ENCODE peak calls at places on chromosome 15, in nine cellular contexts. One of them, this sample, is unnamed.

GRCh38 chr15:66246937-66247336 is 6.6 kb downstream of the MEGF11 start:
- DNase-seq in T-helper 2 cell: no peak
- DNase-seq in uterus: no peak
- DNase-seq in NCI-H345: no peak
- DNase-seq in NCI-H187 treated with DMSO at 0.1 percent for 48 hours: no peak
- DNase-seq in NCI-H2081: no peak
- DNase-seq in heart right ventricle: no peak
- DNase-seq in foreskin keratinocyte: no peak
- DNase-seq in stimulated activated CD8-positive, alpha-beta memory T cell treated with anti-CD3 and anti-CD28 coated beads, Interleukin-7, amount 100 ng/mL, for 1 hour: no peak
- DNase-seq in this sample: no peak

GRCh38 chr15:39028069-39028468 is 463.5 kb upstream of the RASGRP1 start:
- DNase-seq in NCI-H187 treated with DMSO at 0.1 percent for 48 hours: no peak
- DNase-seq in NCI-H345: no peak
- DNase-seq in NCI-H2081: no peak
- DNase-seq in foreskin keratinocyte: peak; percentile 49
- DNase-seq in uterus: no peak
- DNase-seq in T-helper 2 cell: no peak
- DNase-seq in stimulated activated CD8-positive, alpha-beta memory T cell treated with anti-CD3 and anti-CD28 coated beads, Interleukin-7, amount 100 ng/mL, for 1 hour: no peak
- DNase-seq in heart right ventricle: no peak
- DNase-seq in this sample: no peak

GRCh38 chr15:92011611-92012367 is 158.3 kb downstream of the SLCO3A1 start:
- DNase-seq in heart right ventricle: no peak
- DNase-seq in T-helper 2 cell: peak; percentile 22
- DNase-seq in foreskin keratinocyte: peak; percentile 76
- DNase-seq in NCI-H2081: peak; percentile 71
- DNase-seq in stimulated activated CD8-positive, alpha-beta memory T cell treated with anti-CD3 and anti-CD28 coated beads, Interleukin-7, amount 100 ng/mL, for 1 hour: no peak
- DNase-seq in uterus: no peak
- DNase-seq in NCI-H187 treated with DMSO at 0.1 percent for 48 hours: peak; percentile 68
- DNase-seq in NCI-H345: peak; percentile 44
- DNase-seq in this sample: peak; percentile 54

GRCh38 chr15:100207053-100207452 is 134.7 kb downstream of the ADAMTS17 start:
- DNase-seq in foreskin keratinocyte: peak; percentile 23
- DNase-seq in heart right ventricle: no peak
- DNase-seq in T-helper 2 cell: no peak
- DNase-seq in NCI-H187 treated with DMSO at 0.1 percent for 48 hours: no peak
- DNase-seq in NCI-H2081: no peak
- DNase-seq in NCI-H345: no peak
- DNase-seq in uterus: no peak
- DNase-seq in stimulated activated CD8-positive, alpha-beta memory T cell treated with anti-CD3 and anti-CD28 coated beads, Interleukin-7, amount 100 ng/mL, for 1 hour: no peak
- DNase-seq in this sample: no peak

GRCh38 chr15:99145778-99146177 is 40.9 kb downstream of the SYNM start:
- DNase-seq in T-helper 2 cell: no peak
- DNase-seq in foreskin keratinocyte: no peak
- DNase-seq in uterus: no peak
- DNase-seq in heart right ventricle: no peak
- DNase-seq in NCI-H2081: no peak
- DNase-seq in NCI-H187 treated with DMSO at 0.1 percent for 48 hours: no peak
- DNase-seq in stimulated activated CD8-positive, alpha-beta memory T cell treated with anti-CD3 and anti-CD28 coated beads, Interleukin-7, amount 100 ng/mL, for 1 hour: no peak
- DNase-seq in NCI-H345: no peak
- DNase-seq in this sample: no peak

GRCh38 chr15:90388462-90389182 is 580 bp downstream of the IQGAP1 start:
- DNase-seq in T-helper 2 cell: peak; percentile 69
- DNase-seq in NCI-H345: peak; percentile 11
- DNase-seq in heart right ventricle: peak; percentile 66
- DNase-seq in NCI-H187 treated with DMSO at 0.1 percent for 48 hours: no peak
- DNase-seq in foreskin keratinocyte: no peak
- DNase-seq in stimulated activated CD8-positive, alpha-beta memory T cell treated with anti-CD3 and anti-CD28 coated beads, Interleukin-7, amount 100 ng/mL, for 1 hour: peak; percentile 15
- DNase-seq in NCI-H2081: peak; percentile 40
- DNase-seq in uterus: peak; percentile 71
- DNase-seq in this sample: no peak

GRCh38 chr15:85685366-85685765 is 109.4 kb downstream of the KLHL25 start:
- DNase-seq in foreskin keratinocyte: no peak
- DNase-seq in uterus: no peak
- DNase-seq in stimulated activated CD8-positive, alpha-beta memory T cell treated with anti-CD3 and anti-CD28 coated beads, Interleukin-7, amount 100 ng/mL, for 1 hour: no peak
- DNase-seq in NCI-H187 treated with DMSO at 0.1 percent for 48 hours: no peak
- DNase-seq in NCI-H345: no peak
- DNase-seq in heart right ventricle: no peak
- DNase-seq in NCI-H2081: no peak
- DNase-seq in T-helper 2 cell: no peak
- DNase-seq in this sample: no peak

GRCh38 chr15:93126496-93127083 is 37.6 kb upstream of the RGMA start:
- DNase-seq in heart right ventricle: peak; percentile 53
- DNase-seq in NCI-H345: no peak
- DNase-seq in foreskin keratinocyte: no peak
- DNase-seq in NCI-H2081: no peak
- DNase-seq in stimulated activated CD8-positive, alpha-beta memory T cell treated with anti-CD3 and anti-CD28 coated beads, Interleukin-7, amount 100 ng/mL, for 1 hour: no peak
- DNase-seq in NCI-H187 treated with DMSO at 0.1 percent for 48 hours: no peak
- DNase-seq in uterus: no peak
- DNase-seq in T-helper 2 cell: no peak
- DNase-seq in this sample: no peak

GRCh38 chr15:67967871-67968423 is 86.2 kb upstream of the PIAS1 start:
- DNase-seq in foreskin keratinocyte: peak; percentile 31
- DNase-seq in NCI-H2081: no peak
- DNase-seq in T-helper 2 cell: peak; percentile 3
- DNase-seq in stimulated activated CD8-positive, alpha-beta memory T cell treated with anti-CD3 and anti-CD28 coated beads, Interleukin-7, amount 100 ng/mL, for 1 hour: no peak
- DNase-seq in NCI-H187 treated with DMSO at 0.1 percent for 48 hours: no peak
- DNase-seq in NCI-H345: peak; percentile 35
- DNase-seq in uterus: peak; percentile 82
- DNase-seq in heart right ventricle: peak; percentile 77
- DNase-seq in this sample: peak; percentile 42

GRCh38 chr15:62857411-62857853 is 185.1 kb upstream of the TPM1 start:
- DNase-seq in NCI-H187 treated with DMSO at 0.1 percent for 48 hours: no peak
- DNase-seq in foreskin keratinocyte: peak; percentile 94
- DNase-seq in stimulated activated CD8-positive, alpha-beta memory T cell treated with anti-CD3 and anti-CD28 coated beads, Interleukin-7, amount 100 ng/mL, for 1 hour: no peak
- DNase-seq in uterus: no peak
- DNase-seq in heart right ventricle: no peak
- DNase-seq in NCI-H345: no peak
- DNase-seq in NCI-H2081: no peak
- DNase-seq in T-helper 2 cell: peak; percentile 38
- DNase-seq in this sample: no peak

GRCh38 chr15:39556461-39556860 is 24.4 kb upstream of the THBS1 start:
- DNase-seq in foreskin keratinocyte: peak; percentile 69
- DNase-seq in NCI-H345: peak; percentile 68
- DNase-seq in NCI-H187 treated with DMSO at 0.1 percent for 48 hours: no peak
- DNase-seq in heart right ventricle: no peak
- DNase-seq in uterus: no peak
- DNase-seq in T-helper 2 cell: no peak
- DNase-seq in NCI-H2081: peak; percentile 12
- DNase-seq in stimulated activated CD8-positive, alpha-beta memory T cell treated with anti-CD3 and anti-CD28 coated beads, Interleukin-7, amount 100 ng/mL, for 1 hour: no peak
- DNase-seq in this sample: peak; percentile 10

GRCh38 chr15:84889313-84889990 is 5.0 kb downstream of the SLC28A1 start:
- DNase-seq in foreskin keratinocyte: no peak
- DNase-seq in NCI-H345: no peak
- DNase-seq in stimulated activated CD8-positive, alpha-beta memory T cell treated with anti-CD3 and anti-CD28 coated beads, Interleukin-7, amount 100 ng/mL, for 1 hour: no peak
- DNase-seq in NCI-H187 treated with DMSO at 0.1 percent for 48 hours: no peak
- DNase-seq in heart right ventricle: no peak
- DNase-seq in uterus: no peak
- DNase-seq in NCI-H2081: no peak
- DNase-seq in T-helper 2 cell: no peak
- DNase-seq in this sample: no peak

GRCh38 chr15:81449836-81450474 is 75.9 kb upstream of the TMC3 start:
- DNase-seq in heart right ventricle: no peak
- DNase-seq in uterus: no peak
- DNase-seq in NCI-H187 treated with DMSO at 0.1 percent for 48 hours: no peak
- DNase-seq in NCI-H345: peak; percentile 7
- DNase-seq in T-helper 2 cell: no peak
- DNase-seq in foreskin keratinocyte: no peak
- DNase-seq in stimulated activated CD8-positive, alpha-beta memory T cell treated with anti-CD3 and anti-CD28 coated beads, Interleukin-7, amount 100 ng/mL, for 1 hour: no peak
- DNase-seq in NCI-H2081: peak; percentile 52
- DNase-seq in this sample: no peak

GRCh38 chr15:60706145-60706544 is 227.2 kb upstream of the ICE2 start:
- DNase-seq in NCI-H345: no peak
- DNase-seq in NCI-H187 treated with DMSO at 0.1 percent for 48 hours: no peak
- DNase-seq in stimulated activated CD8-positive, alpha-beta memory T cell treated with anti-CD3 and anti-CD28 coated beads, Interleukin-7, amount 100 ng/mL, for 1 hour: no peak
- DNase-seq in T-helper 2 cell: no peak
- DNase-seq in uterus: no peak
- DNase-seq in NCI-H2081: no peak
- DNase-seq in heart right ventricle: no peak
- DNase-seq in foreskin keratinocyte: no peak
- DNase-seq in this sample: no peak

GRCh38 chr15:98872777-98873176 is 134.8 kb downstream of the PGPEP1L start:
- DNase-seq in NCI-H187 treated with DMSO at 0.1 percent for 48 hours: no peak
- DNase-seq in uterus: no peak
- DNase-seq in stimulated activated CD8-positive, alpha-beta memory T cell treated with anti-CD3 and anti-CD28 coated beads, Interleukin-7, amount 100 ng/mL, for 1 hour: no peak
- DNase-seq in NCI-H345: no peak
- DNase-seq in foreskin keratinocyte: no peak
- DNase-seq in T-helper 2 cell: no peak
- DNase-seq in NCI-H2081: no peak
- DNase-seq in heart right ventricle: no peak
- DNase-seq in this sample: no peak

GRCh38 chr15:42359249-42359648 is at the start of gene CAPN3:
- DNase-seq in NCI-H345: no peak
- DNase-seq in uterus: no peak
- DNase-seq in foreskin keratinocyte: no peak
- DNase-seq in T-helper 2 cell: no peak
- DNase-seq in NCI-H187 treated with DMSO at 0.1 percent for 48 hours: no peak
- DNase-seq in NCI-H2081: no peak
- DNase-seq in heart right ventricle: no peak
- DNase-seq in stimulated activated CD8-positive, alpha-beta memory T cell treated with anti-CD3 and anti-CD28 coated beads, Interleukin-7, amount 100 ng/mL, for 1 hour: no peak
- DNase-seq in this sample: no peak

GRCh38 chr15:31320022-31320421 is 6.6 kb upstream of the KLF13 start:
- DNase-seq in T-helper 2 cell: no peak
- DNase-seq in NCI-H345: no peak
- DNase-seq in foreskin keratinocyte: no peak
- DNase-seq in uterus: no peak
- DNase-seq in NCI-H187 treated with DMSO at 0.1 percent for 48 hours: no peak
- DNase-seq in stimulated activated CD8-positive, alpha-beta memory T cell treated with anti-CD3 and anti-CD28 coated beads, Interleukin-7, amount 100 ng/mL, for 1 hour: no peak
- DNase-seq in NCI-H2081: no peak
- DNase-seq in heart right ventricle: no peak
- DNase-seq in this sample: no peak

GRCh38 chr15:58477228-58477627 is 45.4 kb downstream of the LIPC start:
- DNase-seq in NCI-H187 treated with DMSO at 0.1 percent for 48 hours: no peak
- DNase-seq in heart right ventricle: no peak
- DNase-seq in NCI-H2081: peak; percentile 12
- DNase-seq in NCI-H345: no peak
- DNase-seq in uterus: no peak
- DNase-seq in foreskin keratinocyte: no peak
- DNase-seq in T-helper 2 cell: no peak
- DNase-seq in stimulated activated CD8-positive, alpha-beta memory T cell treated with anti-CD3 and anti-CD28 coated beads, Interleukin-7, amount 100 ng/mL, for 1 hour: no peak
- DNase-seq in this sample: no peak

GRCh38 chr15:78811124-78811824 is at the start of gene ADAMTS7:
- DNase-seq in T-helper 2 cell: peak; percentile 32
- DNase-seq in stimulated activated CD8-positive, alpha-beta memory T cell treated with anti-CD3 and anti-CD28 coated beads, Interleukin-7, amount 100 ng/mL, for 1 hour: peak; percentile 7
- DNase-seq in NCI-H187 treated with DMSO at 0.1 percent for 48 hours: no peak
- DNase-seq in uterus: peak; percentile 72
- DNase-seq in NCI-H345: peak; percentile 6
- DNase-seq in foreskin keratinocyte: peak; percentile 19
- DNase-seq in heart right ventricle: peak; percentile 73
- DNase-seq in NCI-H2081: no peak
- DNase-seq in this sample: peak; percentile 9

GRCh38 chr15:97977734-97978133 is 17.2 kb downstream of the ARRDC4 start:
- DNase-seq in NCI-H187 treated with DMSO at 0.1 percent for 48 hours: no peak
- DNase-seq in foreskin keratinocyte: peak; percentile 90
- DNase-seq in uterus: no peak
- DNase-seq in stimulated activated CD8-positive, alpha-beta memory T cell treated with anti-CD3 and anti-CD28 coated beads, Interleukin-7, amount 100 ng/mL, for 1 hour: no peak
- DNase-seq in NCI-H345: no peak
- DNase-seq in heart right ventricle: no peak
- DNase-seq in T-helper 2 cell: no peak
- DNase-seq in NCI-H2081: no peak
- DNase-seq in this sample: peak; percentile 2